ENCODE peak calls at places on chromosomes 16 and 17, in five cellular contexts. S is MV-4-11, T is left colon, E is H1, R is colonic mucosa. Z is an unnamed sample.

GRCh38 chr17:79818026-79818758 is 21.0 kb downstream of the CBX4 start:
- DNase-seq in S (no peak), T (no peak), E (no peak), R (no peak), Z (no peak)

GRCh38 chr17:40419559-40420331 is 2.0 kb upstream of the TOP2A start:
- DNase-seq in S (peak), T (no peak), E (no peak), R (no peak), Z (no peak)

GRCh38 chr16:11914759-11915643 is 755 bp downstream of the GSPT1 start:
- DNase-seq in S (peak), T (peak), E (peak), R (peak), Z (peak)

GRCh38 chr17:37294888-37295287 is 80.9 kb upstream of the C17orf78 start:
- DNase-seq in S (no peak), T (no peak), E (no peak), R (no peak), Z (no peak)

GRCh38 chr16:54412777-54413455 is 126.3 kb upstream of the IRX3 start:
- DNase-seq in S (no peak), T (no peak), E (no peak), R (no peak), Z (no peak)

GRCh38 chr16:2528161-2529060 is 2.8 kb downstream of the CEMP1 start:
- DNase-seq in S (no peak), T (peak), E (no peak), R (no peak), Z (no peak)

GRCh38 chr17:43834106-43834505 is 1.2 kb upstream of the MPP3 start:
- DNase-seq in S (no peak), T (no peak), E (no peak), R (no peak), Z (no peak)

GRCh38 chr16:55623640-55624039 is 32.1 kb upstream of the SLC6A2 start:
- DNase-seq in S (no peak), T (no peak), E (no peak), R (no peak), Z (no peak)

GRCh38 chr17:9273334-9274118 is 252.2 kb downstream of the NTN1 start:
- DNase-seq in S (no peak), T (no peak), E (no peak), R (no peak), Z (peak)

GRCh38 chr17:39605492-39606433 is 2.0 kb downstream of the NEUROD2 start:
- DNase-seq in S (no peak), T (no peak), E (peak), R (no peak), Z (no peak)

Z was measured in transverse colon.